ENCODE peak calls at places on chromosomes 2 and 18, in nine cellular contexts. T is upper lobe of left lung, X is astrocyte of the spinal cord, M is lower leg skin, H is transverse colon, J is HCT116, L is mesothelial cell of epicardium, O is sigmoid colon, Z is fibroblast of the aortic adventitia. A is an unnamed sample.

GRCh38 chr2:49002750-49003149 is 151.6 kb downstream of the FSHR start:
- DNase-seq in O (no peak), Z (no peak), X (peak), M (no peak), L (no peak), H (no peak), J (no peak), T (no peak), A (no peak)

GRCh38 chr2:144183744-144184143 is 336.2 kb downstream of the ZEB2 start:
- DNase-seq in H (peak), X (no peak), L (no peak), M (no peak), J (no peak), Z (no peak), O (no peak), T (peak), A (no peak)

GRCh38 chr2:172230301-172230700 is 127.6 kb upstream of the DLX2 start:
- DNase-seq in H (no peak), T (no peak), L (no peak), O (no peak), J (no peak), X (no peak), Z (no peak), M (peak), A (no peak)

GRCh38 chr2:168371273-168371992 is 84.6 kb upstream of the CERS6 start:
- DNase-seq in L (no peak), T (no peak), O (no peak), Z (no peak), X (no peak), J (no peak), M (no peak), H (no peak), A (no peak)

GRCh38 chr2:172455121-172455515 is 27.7 kb downstream of the ITGA6 start:
- DNase-seq in X (no peak), H (no peak), O (no peak), M (no peak), Z (no peak), L (no peak), J (no peak), T (peak), A (no peak)

GRCh38 chr2:155766342-155767115 is 566.0 kb downstream of the NR4A2 start:
- DNase-seq in M (no peak), X (no peak), L (no peak), Z (no peak), J (no peak), H (no peak), T (no peak), O (no peak), A (no peak)

GRCh38 chr2:18648161-18648560 is 58.8 kb upstream of the NT5C1B start:
- DNase-seq in M (no peak), T (no peak), L (no peak), J (no peak), H (no peak), X (no peak), Z (no peak), O (no peak), A (no peak)

GRCh38 chr2:168392031-168392430 is 64.0 kb upstream of the CERS6 start:
- DNase-seq in O (no peak), H (no peak), Z (no peak), L (no peak), T (no peak), M (no peak), J (no peak), X (peak), A (no peak)

GRCh38 chr2:232437130-232437620 is 18.8 kb upstream of the ALPI start:
- DNase-seq in J (no peak), T (peak), L (no peak), H (no peak), M (peak), X (no peak), Z (no peak), O (no peak), A (no peak)

GRCh38 chr18:395481-396250 is 104.8 kb downstream of the COLEC12 start:
- DNase-seq in H (no peak), J (no peak), M (peak), L (no peak), T (no peak), O (no peak), X (peak), Z (peak), A (no peak)

GRCh38 chr18:7084766-7085080 is 32.9 kb downstream of the LAMA1 start:
- DNase-seq in X (peak), O (no peak), J (no peak), M (no peak), T (no peak), H (no peak), Z (peak), L (no peak), A (no peak)

GRCh38 chr18:74604774-74605173 is 7.1 kb downstream of the ZNF407 start:
- DNase-seq in O (no peak), Z (peak), L (no peak), H (no peak), X (no peak), J (no peak), T (no peak), M (no peak), A (no peak)

GRCh38 chr2:203861197-203861596 is 6.4 kb upstream of the CTLA4 start:
- DNase-seq in O (no peak), Z (no peak), H (no peak), L (no peak), M (no peak), J (no peak), X (no peak), T (no peak), A (no peak)

GRCh38 chr2:217261452-217261851 is 401.6 kb upstream of the TNP1 start:
- DNase-seq in X (no peak), O (no peak), Z (peak), T (no peak), J (no peak), L (no peak), H (no peak), M (no peak), A (no peak)

GRCh38 chr2:47460766-47461165 is 57.8 kb downstream of the MSH2 start:
- DNase-seq in T (no peak), H (no peak), J (no peak), O (no peak), M (no peak), L (no peak), Z (no peak), X (no peak), A (no peak)

GRCh38 chr2:152464853-152465470 is 130.0 kb downstream of the FMNL2 start:
- DNase-seq in J (no peak), T (no peak), X (no peak), O (no peak), M (peak), Z (no peak), H (no peak), L (no peak), A (no peak)

GRCh38 chr2:109700680-109701274 is 86.6 kb downstream of the SOWAHC start:
- DNase-seq in X (no peak), L (no peak), O (peak), Z (no peak), H (no peak), M (no peak), T (no peak), J (no peak), A (no peak)

GRCh38 chr2:178280261-178280852 is 86.0 kb downstream of the OSBPL6 start:
- DNase-seq in T (no peak), X (peak), M (no peak), L (no peak), H (no peak), O (no peak), Z (peak), J (peak), A (no peak)

GRCh38 chr2:639703-640102 is 37.5 kb downstream of the TMEM18 start:
- DNase-seq in Z (no peak), X (no peak), M (no peak), J (no peak), O (no peak), H (no peak), L (no peak), T (no peak), A (no peak)

GRCh38 chr18:2304378-2305175 is 266.7 kb downstream of the METTL4 start:
- DNase-seq in J (no peak), L (no peak), T (no peak), M (no peak), X (peak), O (no peak), H (no peak), Z (peak), A (no peak)

GRCh38 chr2:190713476-190713875 is 64.6 kb downstream of the NAB1 start:
- DNase-seq in Z (peak), O (no peak), M (no peak), J (no peak), X (no peak), L (no peak), T (no peak), H (no peak), A (no peak)

GRCh38 chr2:12352891-12353290 is 363.8 kb upstream of the TRIB2 start:
- DNase-seq in L (no peak), M (no peak), H (no peak), J (no peak), T (no peak), X (peak), Z (no peak), O (no peak), A (no peak)

GRCh38 chr18:38611036-38611964 is 1045.7 kb upstream of the CELF4 start:
- DNase-seq in H (no peak), L (no peak), Z (no peak), T (no peak), J (no peak), O (no peak), X (no peak), M (no peak), A (no peak)

GRCh38 chr18:261398-262073 is 6.3 kb downstream of the THOC1 start:
- DNase-seq in M (no peak), Z (peak), J (no peak), T (no peak), X (peak), L (no peak), O (no peak), H (no peak), A (no peak)

GRCh38 chr18:2641638-2642037 is 13.9 kb upstream of the SMCHD1 start:
- DNase-seq in T (no peak), X (no peak), H (no peak), O (no peak), M (no peak), Z (peak), L (no peak), J (no peak), A (no peak)

GRCh38 chr2:111072220-111072871 is 48.4 kb upstream of the BCL2L11 start:
- DNase-seq in J (no peak), T (no peak), M (no peak), Z (peak), H (no peak), L (no peak), X (peak), O (no peak), A (no peak)

GRCh38 chr18:35174093-35174731 is 66.6 kb upstream of the ZNF397 start:
- DNase-seq in X (no peak), J (no peak), M (no peak), H (no peak), T (no peak), L (no peak), Z (no peak), O (no peak), A (no peak)

GRCh38 chr2:179751184-179751809 is 110.1 kb downstream of the ZNF385B start:
- DNase-seq in Z (peak), M (no peak), X (peak), H (no peak), L (no peak), J (peak), O (no peak), T (no peak), A (no peak)

DNA sequence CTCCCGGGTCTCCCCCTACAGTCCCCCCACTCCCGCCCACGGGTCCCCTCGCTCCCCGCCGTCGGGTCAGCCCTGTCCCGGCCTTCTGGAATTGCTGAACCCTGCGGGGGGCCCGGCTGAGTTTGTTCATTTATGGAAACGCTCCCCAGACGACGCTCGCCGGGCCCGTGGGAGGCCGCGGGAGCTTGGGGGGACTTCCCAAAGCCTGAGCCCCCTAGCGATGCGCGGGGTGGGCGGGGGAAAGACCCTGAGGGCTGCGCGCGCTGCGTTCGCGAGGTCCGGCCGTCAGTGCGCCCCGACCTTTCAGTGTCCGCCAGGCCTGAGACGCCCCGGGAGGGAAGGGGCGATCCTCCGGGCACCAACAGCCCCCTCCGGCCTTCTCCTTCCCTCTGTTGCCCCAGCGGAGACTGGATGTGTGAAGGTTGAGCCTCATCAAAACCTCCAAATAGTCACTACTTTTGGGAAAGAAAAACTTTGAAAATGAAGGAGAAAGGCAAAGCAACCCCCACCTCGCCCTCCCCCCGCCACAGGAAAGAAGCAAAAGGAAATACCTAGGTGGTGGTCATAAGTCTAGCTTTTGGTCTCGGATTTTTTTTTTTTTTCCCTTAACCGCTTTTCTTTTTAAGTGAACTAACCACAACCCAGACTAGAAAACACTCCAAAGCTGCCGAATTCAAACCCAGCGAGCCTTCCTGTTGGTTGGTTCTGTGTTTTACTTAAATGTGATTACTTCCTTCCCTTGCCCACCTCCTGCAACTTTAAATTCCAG is 509 bp upstream of the CYS1 start:
- DNase-seq in X (peak), T (no peak), Z (no peak), L (no peak), M (no peak), J (no peak), H (no peak), O (peak), A (no peak)
- TF ChIP-seq CTCF in X (no peak), T (no peak), Z (no peak), L (no peak), M (no peak), J (no peak), H (no peak), O (no peak), A (no peak)

DNA sequence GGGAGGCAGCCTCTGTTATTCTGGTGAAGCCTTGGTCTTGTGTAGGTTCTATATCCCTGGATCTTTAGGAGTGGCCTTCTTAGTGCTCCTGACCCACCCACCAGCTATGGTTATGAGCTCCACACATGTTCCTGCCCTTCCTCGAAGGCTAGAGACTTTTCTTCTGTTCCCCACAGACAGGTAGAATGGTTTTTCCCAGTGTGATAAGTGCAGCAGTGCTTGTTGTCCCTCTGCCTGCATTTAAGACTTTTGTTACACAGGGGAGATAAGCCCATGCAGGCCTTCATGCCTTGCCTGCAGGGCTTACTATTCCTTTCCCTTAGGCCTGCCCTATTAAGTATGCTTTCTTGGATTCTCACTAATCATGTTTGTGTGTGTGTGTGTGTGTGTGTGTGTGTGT is 48.4 kb upstream of the DSC1 start:
- DNase-seq in L (no peak), Z (no peak), J (no peak), H (no peak), M (no peak), O (no peak), X (no peak), T (no peak), A (no peak)
- TF ChIP-seq CTCF in L (no peak), Z (no peak), J (no peak), H (no peak), M (no peak), O (no peak), X (no peak), T (no peak), A (no peak)

GRCh38 chr2:238703436-238703835 is 144.4 kb upstream of the TWIST2 start:
- DNase-seq in T (peak), X (no peak), L (no peak), M (peak), Z (no peak), J (no peak), O (no peak), H (no peak), A (peak)

GRCh38 chr2:238706163-238706562 is 141.7 kb upstream of the TWIST2 start:
- DNase-seq in O (peak), L (no peak), X (no peak), H (no peak), M (peak), J (no peak), T (no peak), Z (no peak), A (peak)

GRCh38 chr2:238704471-238705230 is 143.2 kb upstream of the TWIST2 start:
- DNase-seq in X (no peak), O (peak), J (no peak), Z (no peak), M (peak), H (no peak), L (no peak), T (peak), A (peak)

GRCh38 chr2:238709324-238709723 is 138.6 kb upstream of the TWIST2 start:
- DNase-seq in Z (peak), L (no peak), O (no peak), M (no peak), T (no peak), H (no peak), J (no peak), X (no peak), A (no peak)

GRCh38 chr2:238706673-238707072 is 141.2 kb upstream of the TWIST2 start:
- DNase-seq in J (no peak), H (no peak), O (no peak), L (no peak), M (no peak), T (no peak), X (no peak), Z (no peak), A (no peak)
- TF ChIP-seq CTCF in J (peak), H (no peak), O (no peak), L (peak), M (no peak), T (no peak), X (peak), Z (peak), A (peak)

GRCh38 chr2:25572638-25573037 is 100.7 kb downstream of the DTNB start:
- DNase-seq in X (no peak), J (no peak), O (no peak), L (no peak), Z (peak), M (no peak), H (no peak), T (no peak), A (no peak)

GRCh38 chr2:25582079-25582830 is 91.1 kb downstream of the DTNB start:
- DNase-seq in L (no peak), J (no peak), X (no peak), T (peak), H (no peak), O (no peak), M (no peak), Z (no peak), A (no peak)

GRCh38 chr2:25576596-25576995 is 96.8 kb downstream of the DTNB start:
- DNase-seq in J (no peak), L (no peak), Z (no peak), H (no peak), T (no peak), X (no peak), M (no peak), O (no peak), A (no peak)
- TF ChIP-seq CTCF in J (no peak), L (no peak), Z (no peak), H (no peak), T (no peak), X (no peak), M (no peak), O (no peak), A (no peak)

DNA sequence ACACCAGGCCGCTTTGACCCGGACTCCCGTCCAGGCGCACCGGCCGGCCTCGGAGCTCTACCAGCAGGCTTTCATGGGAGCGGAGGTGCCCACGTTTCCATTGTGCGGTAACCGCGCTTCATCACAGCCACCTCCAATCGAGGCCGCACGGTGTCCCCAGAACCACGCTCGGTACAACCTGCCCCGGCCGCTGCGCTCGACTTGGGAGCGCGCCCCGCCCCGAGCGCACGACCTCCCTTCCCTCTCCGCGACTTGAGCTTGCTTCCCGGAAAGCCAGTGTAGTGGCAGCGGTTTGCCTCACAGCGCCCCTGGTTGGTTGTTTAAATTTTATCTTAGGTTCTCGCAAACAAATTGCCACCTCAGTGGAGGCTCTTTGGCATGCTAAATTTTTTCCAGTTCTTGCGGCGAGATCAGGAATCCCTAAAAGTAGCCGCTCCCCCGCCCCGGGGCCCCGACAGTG is 329 bp upstream of the CYP1B1 start:
- DNase-seq in J (peak), X (peak), O (peak), M (peak), T (peak), L (peak), H (peak), Z (peak), A (peak)
- TF ChIP-seq CTCF in J (no peak), X (peak), O (peak), M (no peak), T (peak), L (peak), H (no peak), Z (no peak), A (peak)

DNA sequence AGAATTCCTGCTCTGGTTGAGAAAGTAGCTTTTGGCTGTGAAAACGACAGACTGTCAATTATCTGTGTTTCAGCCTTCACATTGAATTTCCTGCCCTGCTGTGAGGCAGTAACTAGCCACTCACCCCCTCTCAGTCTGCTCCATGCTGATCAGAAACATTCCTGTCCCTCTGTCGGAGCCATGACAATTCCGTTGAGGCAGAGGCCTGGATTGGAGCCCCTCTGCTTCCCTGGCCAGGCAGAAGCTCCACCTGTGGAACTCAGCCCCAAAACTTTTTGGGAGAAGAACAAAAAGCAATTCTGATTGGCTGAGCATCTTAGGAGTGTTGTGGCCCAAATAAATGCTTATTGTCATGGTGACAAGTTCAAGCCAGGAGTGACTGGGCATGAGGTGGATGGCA is 60.0 kb downstream of the APOB start:
- DNase-seq in Z (no peak), O (peak), L (no peak), T (no peak), J (no peak), X (no peak), H (no peak), M (no peak), A (no peak)
- TF ChIP-seq CTCF in Z (no peak), O (no peak), L (no peak), T (no peak), J (no peak), X (no peak), H (no peak), M (no peak), A (no peak)

A was measured in type B pancreatic cell.